ENCODE peak calls at places on chromosomes 3 and 15, in five cellular contexts. P is AG10803, S is fibroblast of lung, N is cardiac fibroblast, J is RWPE1. A is an unnamed sample.

GRCh38 chr3:58471025-58471887 is 20.6 kb upstream of the KCTD6 start:
- DNase-seq in P (peak), S (peak), N (peak), J (peak), A (peak)

GRCh38 chr3:42632146-42632545 is 21.4 kb upstream of the ZBTB47 start:
- DNase-seq in P (peak), S (peak), N (no peak), J (no peak), A (no peak)

GRCh38 chr3:138712086-138712485 is 103.5 kb downstream of the FAIM start:
- DNase-seq in P (no peak), S (no peak), N (no peak), J (no peak), A (no peak)

GRCh38 chr3:34106879-34107278 is 308.4 kb downstream of the PDCD6IP start:
- DNase-seq in P (no peak), S (no peak), N (peak), J (no peak), A (peak)

GRCh38 chr3:25428950-25429349 is 887 bp downstream of the RARB start:
- DNase-seq in P (no peak), S (peak), N (no peak), J (no peak), A (no peak)

GRCh38 chr3:107822308-107822707 is 268.5 kb downstream of the CD47 start:
- DNase-seq in P (no peak), S (no peak), N (no peak), J (no peak), A (no peak)

GRCh38 chr3:42055291-42055690 is 35.9 kb upstream of the TRAK1 start:
- DNase-seq in P (peak), S (peak), N (peak), J (no peak), A (peak)

GRCh38 chr3:133830071-133830470 is 24.5 kb downstream of the SRPRB start:
- DNase-seq in P (no peak), S (no peak), N (no peak), J (no peak), A (no peak)

GRCh38 chr3:172903642-172904041 is 153.1 kb downstream of the ECT2 start:
- DNase-seq in P (no peak), S (no peak), N (no peak), J (no peak), A (no peak)

GRCh38 chr15:62404194-62404985 is 239.3 kb upstream of the C2CD4B start:
- DNase-seq in P (no peak), S (peak), N (no peak), J (no peak), A (no peak)

GRCh38 chr3:161295325-161295724 is 74.2 kb downstream of the NMD3 start:
- DNase-seq in P (peak), S (peak), N (peak), J (no peak), A (no peak)

GRCh38 chr3:177578488-177578887 is 381.2 kb upstream of the TBL1XR1 start:
- DNase-seq in P (no peak), S (no peak), N (no peak), J (no peak), A (no peak)

GRCh38 chr3:16551342-16551976 is 38.0 kb upstream of the RFTN1 start:
- DNase-seq in P (no peak), S (no peak), N (no peak), J (no peak), A (no peak)

GRCh38 chr15:49293941-49294340 is 123.9 kb downstream of the GALK2 start:
- DNase-seq in P (no peak), S (no peak), N (no peak), J (no peak), A (no peak)

GRCh38 chr15:59299919-59300617 is 72.6 kb downstream of the MYO1E start:
- DNase-seq in P (peak), S (peak), N (peak), J (peak), A (peak)

GRCh38 chr3:129025691-129026435 is 24.8 kb downstream of the EFCC1 start:
- DNase-seq in P (peak), S (no peak), N (no peak), J (no peak), A (no peak)

DNA sequence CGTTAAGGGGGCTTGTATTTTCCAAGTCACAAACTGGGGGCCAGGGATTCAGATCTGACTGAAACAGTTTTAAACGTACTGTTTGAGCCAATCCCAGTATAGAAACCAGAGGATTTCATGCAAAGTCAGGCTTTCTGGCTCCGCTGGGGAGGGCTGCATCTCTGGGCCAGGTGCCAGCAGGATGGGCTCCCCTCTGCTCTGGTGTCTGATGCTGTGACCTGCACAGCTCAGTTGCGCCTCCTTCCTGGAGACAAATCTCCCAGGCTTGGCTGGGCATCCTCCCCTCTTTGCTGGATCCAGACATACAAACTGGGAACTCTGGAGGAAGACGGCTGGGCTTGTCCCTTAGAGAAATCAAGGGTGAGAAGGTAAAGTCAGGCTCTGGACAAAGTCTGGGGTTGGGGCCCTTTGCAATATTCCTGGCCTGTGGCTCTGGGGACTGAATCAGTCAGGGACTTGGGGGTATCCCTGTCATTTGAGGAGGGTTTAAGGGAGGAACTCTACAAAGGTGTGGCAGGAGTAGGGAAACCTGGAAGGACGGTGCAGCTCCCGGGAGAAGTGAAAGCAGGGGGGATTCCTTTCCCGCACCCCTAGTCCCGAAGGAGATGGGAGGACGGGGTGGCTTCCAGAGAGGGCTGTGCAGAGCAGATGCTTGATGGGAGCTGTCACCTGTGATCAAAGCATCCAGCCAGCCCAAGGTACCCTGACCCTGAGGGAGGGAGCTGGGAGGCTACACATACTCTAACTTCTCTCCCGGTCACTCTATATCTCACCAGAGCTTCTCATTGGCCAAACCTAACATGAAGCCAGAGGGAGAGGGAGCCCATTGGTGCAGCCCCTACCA is 114.8 kb upstream of the ATP2B2 start:
- DNase-seq in P (no peak), S (no peak), N (no peak), J (no peak), A (no peak)
- TF ChIP-seq CTCF in P (no peak), S (no peak), N (no peak), J (no peak), A (no peak)

GRCh38 chr15:80823995-80824394 is 44.8 kb downstream of the CEMIP start:
- DNase-seq in P (no peak), S (no peak), N (no peak), J (no peak), A (no peak)
- TF ChIP-seq CTCF in P (no peak), S (no peak), N (no peak), J (no peak), A (no peak)

DNA sequence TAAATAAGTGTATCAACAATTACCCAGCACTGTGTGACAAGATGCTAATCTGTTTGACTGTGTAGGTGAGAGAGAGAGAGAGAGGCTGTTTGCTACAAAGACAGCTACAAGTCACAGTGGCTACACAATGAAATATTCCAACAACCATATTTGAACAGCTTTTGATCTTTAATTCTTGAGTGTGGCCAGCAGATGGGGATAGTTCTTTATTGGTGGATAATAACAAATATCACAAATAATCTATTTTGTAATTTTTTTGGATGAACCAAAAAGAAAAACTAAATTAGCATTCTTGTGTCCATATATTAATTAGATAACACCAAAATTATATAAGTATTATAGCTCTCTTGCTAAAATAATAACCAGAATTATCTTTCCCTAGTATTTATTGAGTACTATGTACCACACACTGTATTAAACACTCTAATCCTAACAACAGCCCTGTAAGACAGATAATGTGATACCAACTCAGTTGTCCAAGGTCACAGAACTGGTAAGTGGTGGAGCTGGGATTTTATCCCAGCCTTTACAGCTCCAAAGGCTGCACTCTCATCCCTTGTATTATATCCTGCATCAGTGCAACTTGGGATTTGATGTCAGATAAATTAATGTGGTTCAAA is 61.9 kb upstream of the C3orf80 start:
- DNase-seq in P (peak), S (no peak), N (peak), J (peak), A (peak)
- TF ChIP-seq CTCF in P (peak), S (peak), N (peak), J (peak), A (peak)

GRCh38 chr3:100057716-100058575 is 56.4 kb downstream of the FILIP1L start:
- DNase-seq in P (no peak), S (peak), N (peak), J (no peak), A (no peak)
- TF ChIP-seq CTCF in P (no peak), S (no peak), N (no peak), J (no peak), A (peak)